ENCODE peak calls at places on chromosomes 11 and 22, in five cellular contexts. L is stimulated activated CD4-positive, alpha-beta T cell treated with anti-CD3 and anti-CD28 coated beads, Interleukin-4, amount 100 ng/mL, for 1 hour; G is Peyer's patch; N is HCT116; X is neuronal stem cell. Z is an unnamed sample.

GRCh38 chr11:6926208-6927029 is at the start of gene ZNF215:
- DNase-seq in L (peak), G (peak), N (peak), X (peak), Z (no peak)

GRCh38 chr11:96306933-96307747 is 35.9 kb downstream of the MAML2 start:
- DNase-seq in L (no peak), G (peak), N (peak), X (peak), Z (peak)

GRCh38 chr11:64558065-64558745 is 32.8 kb upstream of the SLC22A12 start:
- DNase-seq in L (no peak), G (no peak), N (no peak), X (no peak), Z (no peak)

GRCh38 chr22:47093720-47094119 is 331.3 kb downstream of the TBC1D22A start:
- DNase-seq in L (no peak), G (no peak), N (no peak), X (no peak), Z (no peak)

GRCh38 chr22:47201186-47201995 is 438.9 kb downstream of the TBC1D22A start:
- DNase-seq in L (no peak), G (peak), N (no peak), X (no peak), Z (no peak)

GRCh38 chr22:41883400-41883799 is 31.5 kb downstream of the SHISA8 start:
- DNase-seq in L (no peak), G (no peak), N (no peak), X (no peak), Z (no peak)

GRCh38 chr22:48065852-48066251 is 1303.4 kb downstream of the TBC1D22A start:
- DNase-seq in L (no peak), G (no peak), N (no peak), X (no peak), Z (no peak)

GRCh38 chr11:3675971-3676370 is 4.8 kb upstream of the CHRNA10 start:
- DNase-seq in L (no peak), G (no peak), N (no peak), X (no peak), Z (no peak)

GRCh38 chr11:96122601-96123044 is 198.7 kb upstream of the MTMR2 start:
- DNase-seq in L (no peak), G (no peak), N (no peak), X (no peak), Z (no peak)

GRCh38 chr11:16603890-16604783 is 134.3 kb upstream of the C11orf58 start:
- DNase-seq in L (no peak), G (no peak), N (no peak), X (peak), Z (no peak)

GRCh38 chr11:75334976-75335375 is 16.5 kb downstream of the ARRB1 start:
- DNase-seq in L (no peak), G (no peak), N (no peak), X (no peak), Z (no peak)

GRCh38 chr22:44181912-44182590 is 1.3 kb downstream of the PARVG start:
- DNase-seq in L (peak), G (no peak), N (no peak), X (no peak), Z (no peak)

GRCh38 chr22:23113067-23113846 is 28.5 kb downstream of the RSPH14 start:
- DNase-seq in L (no peak), G (no peak), N (no peak), X (no peak), Z (peak)

GRCh38 chr11:66568124-66568916 is at the start of gene CTSF:
- DNase-seq in L (peak), G (peak), N (no peak), X (no peak), Z (peak)